ENCODE peak calls at places on chromosome 4, in seven cellular contexts. X, V, B, W, A, Z and M are unnamed samples.

GRCh38 chr4:146520894-146521542 is 722 bp downstream of the SLC10A7 start:
- DNase-seq in X (peak), V (peak), B (peak), W (no peak), A (peak), Z (no peak), M (peak)

GRCh38 chr4:8333726-8334460 is 64.3 kb downstream of the HTRA3 start:
- DNase-seq in X (no peak), V (no peak), B (no peak), W (no peak), A (no peak), Z (no peak), M (no peak)

GRCh38 chr4:84622959-84623358 is 40.0 kb downstream of the CDS1 start:
- DNase-seq in X (no peak), V (no peak), B (no peak), W (no peak), A (no peak), Z (no peak), M (no peak)

GRCh38 chr4:40980318-40980883 is 230.6 kb downstream of the NSUN7 start:
- DNase-seq in X (no peak), V (peak), B (no peak), W (no peak), A (no peak), Z (no peak), M (no peak)

GRCh38 chr4:110294165-110294564 is 95.8 kb upstream of the ELOVL6 start:
- DNase-seq in X (no peak), V (no peak), B (peak), W (no peak), A (no peak), Z (no peak), M (no peak)

GRCh38 chr4:11623726-11624037 is 195.0 kb upstream of the HS3ST1 start:
- DNase-seq in X (no peak), V (peak), B (peak), W (peak), A (peak), Z (no peak), M (no peak)

GRCh38 chr4:108519911-108520310 is 100.5 kb upstream of the RPL34 start:
- DNase-seq in X (no peak), V (no peak), B (no peak), W (no peak), A (no peak), Z (no peak), M (no peak)

GRCh38 chr4:186570193-186570996 is 15.0 kb upstream of the MTNR1A start:
- DNase-seq in X (peak), V (peak), B (peak), W (no peak), A (no peak), Z (no peak), M (no peak)

GRCh38 chr4:48594185-48594584 is 104.1 kb downstream of the ZAR1 start:
- DNase-seq in X (no peak), V (no peak), B (no peak), W (no peak), A (peak), Z (no peak), M (no peak)

GRCh38 chr4:169900241-169900845 is 125.9 kb downstream of the MFAP3L start:
- DNase-seq in X (no peak), V (no peak), B (no peak), W (no peak), A (no peak), Z (no peak), M (no peak)

GRCh38 chr4:169663894-169664293 is 43.5 kb downstream of the CLCN3 start:
- DNase-seq in X (peak), V (peak), B (no peak), W (no peak), A (no peak), Z (no peak), M (no peak)

GRCh38 chr4:74057588-74057987 is 19.1 kb upstream of the CXCL3 start:
- DNase-seq in X (no peak), V (no peak), B (no peak), W (no peak), A (no peak), Z (no peak), M (no peak)

GRCh38 chr4:4388836-4389575 is 2.1 kb downstream of the NSG1 start:
- DNase-seq in X (no peak), V (no peak), B (no peak), W (no peak), A (no peak), Z (no peak), M (no peak)

GRCh38 chr4:140099993-140100392 is 54.0 kb downstream of the MAML3 start:
- DNase-seq in X (no peak), V (no peak), B (peak), W (no peak), A (peak), Z (peak), M (no peak)

GRCh38 chr4:76250962-76251361 is 559 bp upstream of the FAM47E start:
- DNase-seq in X (no peak), V (no peak), B (no peak), W (no peak), A (no peak), Z (no peak), M (no peak)

GRCh38 chr4:46975841-46976551 is 17.4 kb downstream of the GABRA4 start:
- DNase-seq in X (no peak), V (no peak), B (no peak), W (no peak), A (no peak), Z (no peak), M (no peak)

GRCh38 chr4:1855334-1856070 is 454 bp downstream of the LETM1 start:
- DNase-seq in X (no peak), V (no peak), B (no peak), W (peak), A (no peak), Z (no peak), M (no peak)

GRCh38 chr4:77881460-77882295 is 19.0 kb downstream of the MRPL1 start:
- DNase-seq in X (peak), V (peak), B (peak), W (no peak), A (no peak), Z (no peak), M (peak)

GRCh38 chr4:164012396-164013027 is 518.0 kb downstream of the TMA16 start:
- DNase-seq in X (peak), V (peak), B (peak), W (no peak), A (no peak), Z (no peak), M (no peak)

GRCh38 chr4:85084371-85085170 is 118.1 kb upstream of the WDFY3 start:
- DNase-seq in X (peak), V (peak), B (peak), W (peak), A (peak), Z (no peak), M (peak)

GRCh38 chr4:41213563-41214157 is 682 bp downstream of the APBB2 start:
- DNase-seq in X (no peak), V (no peak), B (no peak), W (no peak), A (peak), Z (no peak), M (no peak)

GRCh38 chr4:147943159-147943638 is 211.3 kb downstream of the ARHGAP10 start:
- DNase-seq in X (no peak), V (no peak), B (no peak), W (no peak), A (no peak), Z (no peak), M (no peak)

GRCh38 chr4:92305148-92305877 is 1.5 kb downstream of the GRID2 start:
- DNase-seq in X (peak), V (peak), B (peak), W (peak), A (peak), Z (peak), M (peak)

GRCh38 chr4:142126890-142127497 is 490.6 kb downstream of the IL15 start:
- DNase-seq in X (peak), V (peak), B (peak), W (peak), A (peak), Z (peak), M (peak)

GRCh38 chr4:114108869-114109268 is 129.4 kb upstream of the ARSJ start:
- DNase-seq in X (no peak), V (peak), B (peak), W (no peak), A (peak), Z (no peak), M (peak)

GRCh38 chr4:154908168-154908567 is 127.1 kb downstream of the RBM46 start:
- DNase-seq in X (no peak), V (peak), B (peak), W (no peak), A (no peak), Z (no peak), M (peak)

GRCh38 chr4:8019396-8020365 is 80.0 kb upstream of the AFAP1 start:
- DNase-seq in X (no peak), V (peak), B (no peak), W (peak), A (no peak), Z (no peak), M (no peak)

GRCh38 chr4:28014469-28014868 is 1153.8 kb downstream of the STIM2 start:
- DNase-seq in X (no peak), V (no peak), B (no peak), W (no peak), A (no peak), Z (no peak), M (no peak)

GRCh38 chr4:111937368-111937767 is 207.9 kb upstream of the FAM241A start:
- DNase-seq in X (no peak), V (peak), B (peak), W (no peak), A (no peak), Z (no peak), M (peak)

GRCh38 chr4:23084559-23085248 is 392.0 kb downstream of the GBA3 start:
- DNase-seq in X (peak), V (peak), B (peak), W (no peak), A (no peak), Z (no peak), M (peak)

GRCh38 chr4:61996943-61997342 is 796.8 kb downstream of the ADGRL3 start:
- DNase-seq in X (no peak), V (no peak), B (no peak), W (no peak), A (no peak), Z (no peak), M (no peak)

GRCh38 chr4:40848981-40849380 is 99.2 kb downstream of the NSUN7 start:
- DNase-seq in X (no peak), V (no peak), B (no peak), W (no peak), A (no peak), Z (no peak), M (peak)

GRCh38 chr4:109801895-109802319 is at the start of gene CFI:
- DNase-seq in X (peak), V (peak), B (no peak), W (no peak), A (no peak), Z (no peak), M (no peak)

GRCh38 chr4:181672751-181673150 is 570.5 kb upstream of the TENM3 start:
- DNase-seq in X (no peak), V (no peak), B (no peak), W (no peak), A (no peak), Z (no peak), M (no peak)

GRCh38 chr4:110586137-110586850 is 36.6 kb downstream of the PITX2 start:
- DNase-seq in X (peak), V (peak), B (peak), W (no peak), A (no peak), Z (no peak), M (peak)

DNA sequence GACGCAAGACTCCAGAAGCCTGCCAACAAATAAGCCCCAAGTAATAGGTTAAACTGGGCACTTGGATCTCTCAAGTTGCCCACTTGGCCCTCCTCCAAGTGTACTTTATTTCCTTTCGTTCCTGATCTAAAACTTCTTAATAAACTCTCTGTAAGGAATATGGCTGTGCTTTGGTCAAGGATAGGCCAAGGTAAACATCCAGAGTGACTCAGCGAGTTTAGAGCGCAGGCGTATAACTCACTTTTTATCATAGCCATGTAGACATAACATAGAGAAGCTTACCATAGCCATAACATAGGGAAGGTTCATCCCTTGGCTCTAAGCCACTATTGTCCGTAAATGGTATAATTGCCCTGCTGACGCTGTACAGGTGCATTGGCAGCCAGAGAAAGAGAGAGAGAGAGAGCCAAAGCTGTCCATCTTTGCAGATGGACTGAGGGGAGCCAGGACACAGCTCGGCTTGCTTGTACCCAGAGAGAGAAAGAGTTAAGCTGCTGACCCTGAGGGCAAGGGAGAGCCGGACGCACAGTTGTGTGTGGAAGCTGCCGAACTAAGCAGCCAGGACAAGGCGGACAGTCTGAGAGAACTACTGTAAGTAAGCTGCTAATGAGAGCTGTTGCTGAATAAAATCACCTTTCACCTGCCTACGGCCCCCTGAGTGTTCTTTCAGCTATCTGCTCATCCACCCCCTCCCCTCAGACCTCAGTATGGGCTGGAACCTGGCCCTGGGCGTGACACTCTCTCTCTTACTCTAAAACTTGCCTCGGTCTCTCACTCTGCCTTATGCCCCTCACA is 1.8 kb downstream of the TLR1 start:
- DNase-seq in X (no peak), V (no peak), B (peak), W (no peak), A (no peak), Z (no peak), M (no peak)
- H3K4me3 ChIP-seq in X (no peak), V (no peak), B (no peak), W (no peak), A (no peak), Z (no peak), M (no peak)

DNA sequence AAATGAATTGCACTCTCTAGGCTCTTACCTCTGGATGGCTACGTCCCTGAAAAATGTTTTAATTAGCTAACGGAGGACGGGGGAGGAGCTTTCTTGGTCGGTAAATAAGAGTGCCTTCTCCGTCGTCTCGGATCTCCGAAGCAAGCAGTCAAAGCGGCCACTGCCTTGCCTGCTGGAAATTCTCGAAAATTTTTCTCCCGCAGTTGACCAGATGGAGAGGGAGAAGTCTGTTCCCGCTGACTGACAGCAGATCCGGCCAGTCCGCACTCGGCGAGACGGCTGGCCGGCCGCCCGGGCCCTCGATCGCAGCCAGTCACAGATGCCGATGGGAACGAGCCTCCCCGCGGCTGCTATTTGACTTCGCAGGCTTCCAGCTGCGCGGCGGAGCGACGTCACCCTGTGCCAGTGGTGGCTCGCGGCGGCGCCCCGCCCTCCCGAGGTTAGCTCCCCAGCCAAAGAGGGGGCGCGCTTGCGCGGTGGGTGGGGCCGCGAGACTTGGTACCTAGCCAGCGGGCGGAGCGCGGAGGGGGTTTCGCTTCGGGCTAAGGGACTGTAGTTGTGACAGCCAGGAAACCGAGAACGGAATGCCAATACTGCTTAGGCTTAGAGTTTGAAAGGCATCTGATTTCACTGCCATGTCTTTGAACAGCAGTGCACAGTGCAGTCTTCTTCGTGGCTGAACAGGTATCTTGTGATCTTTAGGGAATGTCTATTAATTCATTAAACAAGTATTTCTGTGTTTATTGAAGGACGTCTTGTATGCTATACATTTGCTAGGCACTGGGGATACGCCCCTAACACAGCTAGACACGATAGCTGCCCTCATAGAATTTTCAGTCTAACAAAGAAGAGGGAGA is at the start of gene PPM1K:
- DNase-seq in X (peak), V (peak), B (peak), W (peak), A (peak), Z (peak), M (peak)
- TF ChIP-seq CTCF in X (peak), V (peak), B (no peak), W (no peak), A (peak), Z (peak), M (no peak)

GRCh38 chr4:17356926-17357325 is 155.0 kb downstream of the QDPR start:
- DNase-seq in X (no peak), V (no peak), B (no peak), W (no peak), A (no peak), Z (no peak), M (peak)

GRCh38 chr4:17347445-17347844 is 164.4 kb downstream of the QDPR start:
- DNase-seq in X (peak), V (no peak), B (peak), W (no peak), A (peak), Z (no peak), M (no peak)

GRCh38 chr4:17358236-17358635 is 153.7 kb downstream of the QDPR start:
- DNase-seq in X (no peak), V (no peak), B (no peak), W (no peak), A (no peak), Z (no peak), M (no peak)

DNA sequence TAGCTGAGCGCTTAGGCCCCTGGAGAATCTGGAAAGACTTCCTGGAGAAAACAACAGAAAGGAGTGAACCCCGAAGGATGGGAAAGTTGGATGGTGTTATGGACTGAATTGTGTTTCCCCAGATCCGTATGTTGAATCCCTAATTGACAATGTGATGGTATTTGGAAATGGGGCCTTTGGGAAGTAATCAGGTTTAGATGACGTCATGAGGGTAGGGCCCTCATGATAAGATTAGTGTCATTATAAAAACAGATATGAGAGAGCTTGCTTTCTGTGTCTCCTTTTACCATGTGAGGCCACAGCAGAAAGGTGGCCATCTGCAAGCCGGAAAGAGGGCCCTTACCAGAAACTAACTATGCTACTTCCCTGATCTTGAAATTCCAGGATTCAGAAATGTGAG is 159.5 kb downstream of the QDPR start:
- DNase-seq in X (no peak), V (no peak), B (no peak), W (no peak), A (no peak), Z (no peak), M (no peak)
- H3K4me3 ChIP-seq in X (no peak), V (no peak), B (no peak), W (no peak), A (no peak), Z (no peak), M (no peak)

DNA sequence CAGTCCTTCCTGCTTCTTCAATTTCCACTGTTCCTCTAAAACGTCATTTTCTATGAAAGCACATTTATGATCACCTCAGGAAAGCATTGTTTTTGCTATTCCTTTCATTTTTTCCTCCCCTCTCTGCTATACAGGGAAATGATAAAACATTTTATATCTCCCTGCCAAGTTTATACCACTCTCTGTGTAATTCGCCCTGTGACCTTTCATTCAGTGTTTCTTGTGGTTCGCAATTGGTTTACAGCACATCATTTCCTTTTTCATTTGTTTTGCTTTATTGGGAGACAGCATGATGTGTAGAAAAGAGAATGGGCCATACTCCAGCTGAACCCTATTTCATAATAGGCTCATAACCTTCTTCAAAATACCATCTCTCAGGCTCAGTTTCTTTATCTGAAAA is 99.9 kb upstream of the RAPGEF2 start:
- DNase-seq in X (peak), V (no peak), B (no peak), W (no peak), A (no peak), Z (no peak), M (peak)
- TF ChIP-seq CTCF in X (no peak), V (no peak), B (no peak), W (no peak), A (no peak), Z (no peak), M (no peak)

GRCh38 chr4:54103190-54103574 is 3.2 kb downstream of the GSX2 start:
- DNase-seq in X (no peak), V (no peak), B (no peak), W (no peak), A (no peak), Z (no peak), M (peak)
- H3K4me3 ChIP-seq in X (peak), V (no peak), B (no peak), W (no peak), A (no peak), Z (peak), M (no peak)